ENCODE peak calls at places on chromosomes 6 and 20, in five cellular contexts. D is effector memory CD4-positive, alpha-beta T cell; P is iris pigment epithelial cell; I is cardiac fibroblast; V is endothelial cell. O is an unnamed sample.

GRCh38 chr20:573414-574296 is 30.1 kb upstream of the CSNK2A1 start:
- DNase-seq in D (no peak), P (no peak), I (no peak), V (no peak), O (no peak)

GRCh38 chr20:50446351-50447101 is 63.7 kb upstream of the PTPN1 start:
- DNase-seq in D (no peak), P (no peak), I (no peak), V (no peak), O (no peak)

GRCh38 chr6:106910999-106911949 is 63.3 kb downstream of the CD24 start:
- DNase-seq in D (no peak), P (no peak), I (no peak), V (peak; percentile 8), O (peak; percentile 52)

GRCh38 chr20:58711266-58712051 is 18.9 kb downstream of the NPEPL1 start:
- DNase-seq in D (no peak), P (no peak), I (no peak), V (peak; percentile 2), O (no peak)

GRCh38 chr20:51812861-51813260 is 10.5 kb upstream of the SALL4 start:
- DNase-seq in D (no peak), P (no peak), I (no peak), V (no peak), O (no peak)

GRCh38 chr6:28303570-28303969 is 22.2 kb downstream of the PGBD1 start:
- DNase-seq in D (no peak), P (no peak), I (no peak), V (no peak), O (no peak)

GRCh38 chr6:29813809-29814208 is 13.8 kb upstream of the HLA-G start:
- DNase-seq in D (no peak), P (peak; percentile 33), I (no peak), V (no peak), O (peak; percentile 71)

GRCh38 chr20:61942526-61942925 is 123.2 kb downstream of the TAF4 start:
- DNase-seq in D (no peak), P (no peak), I (no peak), V (no peak), O (no peak)

GRCh38 chr6:157261606-157262005 is 61.7 kb downstream of the TMEM242 start:
- DNase-seq in D (no peak), P (no peak), I (no peak), V (no peak), O (no peak)

GRCh38 chr6:82588020-82588419 is 224.4 kb downstream of the TPBG start:
- DNase-seq in D (no peak), P (no peak), I (no peak), V (no peak), O (peak; percentile 25)

GRCh38 chr20:52943185-52943841 is 28.8 kb upstream of the TSHZ2 start:
- DNase-seq in D (no peak), P (peak; percentile 11), I (peak; percentile 59), V (no peak), O (peak; percentile 87)